ENCODE peak calls at places on chromosomes 13 and 19, in eight cellular contexts. I is PC-9, S is fibroblast of mammary gland, K is ovary, Q is cardiac fibroblast, G is nephron progenitor cell, F is endodermal cell, Z is choroid plexus epithelial cell. O is an unnamed sample.

GRCh38 chr13:47017476-47017875 is 120.6 kb upstream of the HTR2A start:
- DNase-seq in I (no peak), S (peak; percentile 60), K (no peak), Q (peak; percentile 29), G (no peak), F (no peak), Z (peak; percentile 31), O (no peak)

GRCh38 chr19:14428882-14429416 is 4.2 kb upstream of the PKN1 start:
- DNase-seq in I (no peak), S (no peak), K (no peak), Q (no peak), G (no peak), F (no peak), Z (no peak), O (no peak)

GRCh38 chr19:55549500-55550320 is 4.4 kb upstream of the SBK3 start:
- DNase-seq in I (peak; percentile 89), S (peak; percentile 91), K (no peak), Q (peak; percentile 82), G (peak; percentile 69), F (peak; percentile 83), Z (peak; percentile 91), O (peak; percentile 56)

GRCh38 chr13:90039516-90039915 is 1308.0 kb upstream of the MIR17HG start:
- DNase-seq in I (no peak), S (no peak), K (no peak), Q (no peak), G (no peak), F (no peak), Z (no peak), O (no peak)

GRCh38 chr19:23393121-23393520 is 2.1 kb downstream of the ZNF91 start:
- DNase-seq in I (no peak), S (no peak), K (no peak), Q (peak; percentile 2), G (no peak), F (no peak), Z (peak; percentile 53), O (no peak)

GRCh38 chr13:50400035-50400726 is 384.9 kb downstream of the KCNRG start:
- DNase-seq in I (no peak), S (peak; percentile 28), K (no peak), Q (peak; percentile 69), G (no peak), F (no peak), Z (no peak), O (no peak)

GRCh38 chr13:105090244-105090643 is 1445.2 kb downstream of the EFNB2 start:
- DNase-seq in I (no peak), S (no peak), K (no peak), Q (peak; percentile 3), G (no peak), F (no peak), Z (no peak), O (no peak)

GRCh38 chr13:102041544-102041943 is 360.3 kb downstream of the FGF14 start:
- DNase-seq in I (no peak), S (no peak), K (no peak), Q (no peak), G (no peak), F (no peak), Z (no peak), O (no peak)

GRCh38 chr19:49881672-49882394 is 4.3 kb downstream of the TBC1D17 start:
- DNase-seq in I (no peak), S (peak; percentile 40), K (no peak), Q (no peak), G (no peak), F (peak; percentile 85), Z (no peak), O (no peak)

GRCh38 chr19:37920591-37921450 is 13.8 kb downstream of the SIPA1L3 start:
- DNase-seq in I (no peak), S (no peak), K (no peak), Q (no peak), G (no peak), F (no peak), Z (no peak), O (no peak)

GRCh38 chr13:33610471-33611015 is 207.4 kb upstream of the RFC3 start:
- DNase-seq in I (no peak), S (no peak), K (no peak), Q (peak; percentile 44), G (peak; percentile 8), F (peak; percentile 84), Z (peak; percentile 5), O (no peak)

GRCh38 chr13:32164622-32165268 is 133.2 kb downstream of the FRY start:
- DNase-seq in I (peak; percentile 10), S (peak; percentile 73), K (no peak), Q (peak; percentile 78), G (peak; percentile 42), F (peak; percentile 81), Z (peak; percentile 88), O (peak; percentile 42)
- TF ChIP-seq CTCF in I (peak; percentile 58), S (peak; percentile 82), K (no peak), Q (peak; percentile 86), G (peak; percentile 57), F (peak; percentile 90), Z (peak; percentile 91), O (peak; percentile 38)

GRCh38 chr19:54160182-54160811 is 776 bp upstream of the LENG1 start:
- DNase-seq in I (no peak), S (peak; percentile 43), K (no peak), Q (peak; percentile 32), G (no peak), F (no peak), Z (peak; percentile 25), O (no peak)
- TF ChIP-seq CTCF in I (no peak), S (no peak), K (no peak), Q (no peak), G (no peak), F (no peak), Z (no peak), O (no peak)

GRCh38 chr19:10270616-10271394 is at the start of gene ICAM1:
- DNase-seq in I (peak; percentile 77), S (peak; percentile 35), K (peak; percentile 80), Q (peak; percentile 94), G (peak; percentile 61), F (peak; percentile 90), Z (peak; percentile 95), O (peak; percentile 78)
- TF ChIP-seq CTCF in I (peak; percentile 35), S (no peak), K (no peak), Q (no peak), G (no peak), F (peak; percentile 41), Z (no peak), O (no peak)

DNA sequence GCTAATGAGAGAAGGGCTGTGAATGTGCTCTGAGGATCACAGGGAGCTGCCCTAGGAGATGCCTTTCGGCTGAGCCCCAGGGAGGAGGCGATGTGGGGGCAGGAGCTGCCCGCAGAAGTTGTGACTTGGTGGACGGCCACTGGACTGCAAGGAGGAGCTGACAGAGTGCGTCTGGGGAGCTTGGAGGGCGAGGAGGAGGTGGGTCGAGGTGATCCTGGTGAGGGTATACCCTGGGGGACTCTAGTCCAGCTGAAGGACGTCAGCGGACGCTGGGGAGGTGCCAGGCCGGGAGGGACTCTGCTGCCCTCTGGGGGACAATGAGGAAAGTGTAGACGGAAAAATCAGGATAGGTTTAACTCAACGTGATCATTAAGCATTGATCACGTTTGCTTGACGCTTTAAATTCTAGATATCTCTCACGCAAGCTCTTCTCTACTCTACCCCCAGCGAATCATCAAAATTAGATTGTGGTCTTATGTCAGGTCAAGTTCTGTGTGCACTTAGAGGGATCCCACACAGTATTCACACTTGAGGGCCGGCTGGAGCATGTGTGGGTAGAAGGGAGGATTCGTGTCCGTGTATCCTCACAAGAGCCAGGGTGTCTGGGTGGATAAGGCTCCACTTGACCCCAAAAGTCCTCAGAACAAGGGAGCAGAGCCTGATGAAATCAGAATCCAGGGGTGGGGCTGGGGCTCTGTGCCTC is 3.3 kb upstream of the CEACAM7 start:
- DNase-seq in I (no peak), S (peak; percentile 7), K (no peak), Q (peak; percentile 11), G (no peak), F (peak; percentile 87), Z (peak; percentile 15), O (peak; percentile 77)
- TF ChIP-seq CTCF in I (peak; percentile 75), S (peak; percentile 56), K (no peak), Q (peak; percentile 68), G (no peak), F (peak; percentile 65), Z (peak; percentile 66), O (peak; percentile 88)

GRCh38 chr19:17996826-17997316 is 11.1 kb upstream of the ARRDC2 start:
- DNase-seq in I (peak; percentile 89), S (peak; percentile 62), K (peak; percentile 89), Q (peak; percentile 77), G (peak; percentile 92), F (peak; percentile 96), Z (peak; percentile 76), O (peak; percentile 87)

GRCh38 chr19:17998827-17999150 is 9.2 kb upstream of the ARRDC2 start:
- DNase-seq in I (no peak), S (no peak), K (no peak), Q (no peak), G (no peak), F (no peak), Z (no peak), O (no peak)

GRCh38 chr19:18000480-18000980 is 7.4 kb upstream of the ARRDC2 start:
- DNase-seq in I (no peak), S (no peak), K (no peak), Q (no peak), G (no peak), F (no peak), Z (no peak), O (no peak)

GRCh38 chr19:17999685-18000479 is 8.1 kb upstream of the ARRDC2 start:
- DNase-seq in I (no peak), S (no peak), K (no peak), Q (no peak), G (no peak), F (no peak), Z (no peak), O (no peak)

GRCh38 chr19:17997969-17998826 is 9.8 kb upstream of the ARRDC2 start:
- DNase-seq in I (peak; percentile 74), S (peak; percentile 57), K (no peak), Q (peak; percentile 26), G (peak; percentile 53), F (peak; percentile 89), Z (no peak), O (peak; percentile 30)
- TF ChIP-seq CTCF in I (peak; percentile 68), S (no peak), K (no peak), Q (peak; percentile 25), G (peak; percentile 26), F (peak; percentile 70), Z (peak; percentile 24), O (no peak)